ENCODE peak calls at places on chromosome 1, in four cellular contexts. O, C, V and E are unnamed samples.
A peak's percentile ranks its signal among the peaks of the same experiment; 100 is the strongest.

GRCh38 chr1:24594328-24594598 is 38.4 kb downstream of the NCMAP start:
- DNase-seq in O (no peak), C (no peak), V (no peak), E (no peak)

GRCh38 chr1:14871569-14871968 is 273.1 kb downstream of the KAZN start:
- DNase-seq in O (no peak), C (no peak), V (no peak), E (no peak)

GRCh38 chr1:196063307-196063706 is 544.9 kb downstream of the KCNT2 start:
- DNase-seq in O (no peak), C (no peak), V (no peak), E (no peak)

GRCh38 chr1:43340559-43340958 is 2.9 kb downstream of the MPL start:
- DNase-seq in O (no peak), C (no peak), V (no peak), E (no peak)

GRCh38 chr1:198776602-198777029 is 137.8 kb downstream of the PTPRC start:
- DNase-seq in O (peak; percentile 45), C (no peak), V (peak; percentile 54), E (no peak)

GRCh38 chr1:172449585-172450523 is 6.0 kb upstream of the PIGC start:
- DNase-seq in O (peak; percentile 39), C (peak; percentile 71), V (peak; percentile 50), E (peak; percentile 13)

GRCh38 chr1:182408435-182409070 is 8.1 kb upstream of the TEDDM1 start:
- DNase-seq in O (no peak), C (no peak), V (no peak), E (no peak)

GRCh38 chr1:9717193-9718005 is 65.9 kb downstream of the PIK3CD start:
- DNase-seq in O (peak; percentile 63), C (peak; percentile 65), V (peak; percentile 41), E (peak; percentile 95)

GRCh38 chr1:176976771-176977170 is 187.7 kb downstream of the ASTN1 start:
- DNase-seq in O (no peak), C (no peak), V (no peak), E (no peak)

GRCh38 chr1:21217812-21218596 is 41.3 kb upstream of the EIF4G3 start:
- DNase-seq in O (peak; percentile 46), C (peak; percentile 77), V (no peak), E (no peak)

GRCh38 chr1:212488436-212489283 is 55.9 kb downstream of the NENF start:
- DNase-seq in O (peak; percentile 86), C (no peak), V (no peak), E (no peak)

GRCh38 chr1:47852006-47852686 is 145.0 kb downstream of the TRABD2B start:
- DNase-seq in O (no peak), C (no peak), V (no peak), E (no peak)

GRCh38 chr1:154998818-154999650 is 3.6 kb upstream of the ZBTB7B start:
- DNase-seq in O (no peak), C (peak; percentile 78), V (peak; percentile 72), E (peak; percentile 52)

GRCh38 chr1:158095737-158096335 is 84.9 kb upstream of the CD1D start:
- DNase-seq in O (peak; percentile 29), C (peak; percentile 43), V (no peak), E (no peak)

GRCh38 chr1:5847013-5847654 is 145.1 kb downstream of the NPHP4 start:
- DNase-seq in O (no peak), C (no peak), V (no peak), E (no peak)

GRCh38 chr1:61337471-61337870 is 255.1 kb downstream of the NFIA start:
- DNase-seq in O (no peak), C (no peak), V (no peak), E (no peak)

GRCh38 chr1:181028241-181029014 is 5.4 kb upstream of the MR1 start:
- DNase-seq in O (no peak), C (no peak), V (no peak), E (no peak)

GRCh38 chr1:187871177-187871576 is 1042.4 kb downstream of the PLA2G4A start:
- DNase-seq in O (no peak), C (peak; percentile 43), V (no peak), E (no peak)

GRCh38 chr1:67085326-67085725 is 31.4 kb upstream of the SLC35D1 start:
- DNase-seq in O (no peak), C (no peak), V (no peak), E (no peak)

GRCh38 chr1:85372683-85373446 is 92.1 kb downstream of the DDAH1 start:
- DNase-seq in O (no peak), C (no peak), V (no peak), E (no peak)

GRCh38 chr1:65431111-65431705 is 10.7 kb downstream of the LEPR start:
- DNase-seq in O (peak; percentile 21), C (peak; percentile 47), V (no peak), E (peak; percentile 19)

GRCh38 chr1:54027848-54028247 is 9.9 kb upstream of the LDLRAD1 start:
- DNase-seq in O (no peak), C (peak; percentile 41), V (peak; percentile 23), E (no peak)

GRCh38 chr1:234960722-234961467 is 167.7 kb downstream of the TOMM20 start:
- DNase-seq in O (no peak), C (no peak), V (no peak), E (no peak)

GRCh38 chr1:174174461-174175329 is 15.4 kb downstream of the RABGAP1L start:
- DNase-seq in O (no peak), C (no peak), V (no peak), E (no peak)

GRCh38 chr1:55592122-55592521 is 377.0 kb upstream of the USP24 start:
- DNase-seq in O (no peak), C (no peak), V (no peak), E (no peak)

GRCh38 chr1:28966617-28967016 is 52.2 kb downstream of the EPB41 start:
- DNase-seq in O (no peak), C (no peak), V (no peak), E (no peak)

GRCh38 chr1:17542696-17543095 is 3.2 kb downstream of the ARHGEF10L start:
- DNase-seq in O (no peak), C (no peak), V (no peak), E (no peak)

GRCh38 chr1:93056214-93056613 is 22.9 kb upstream of the MTF2 start:
- DNase-seq in O (no peak), C (no peak), V (no peak), E (no peak)

GRCh38 chr1:244953865-244954264 is 89.5 kb upstream of the HNRNPU start:
- DNase-seq in O (no peak), C (no peak), V (no peak), E (no peak)
- H3K4me3 ChIP-seq in O (no peak overlapping the region), C (no peak overlapping the region), V (peak overlapping the region; percentile 39), E (no peak overlapping the region)

GRCh38 chr1:31662463-31662862 is 17.8 kb upstream of the PEF1 start:
- DNase-seq in O (no peak), C (no peak), V (no peak), E (no peak)

GRCh38 chr1:31659889-31660288 is 15.2 kb upstream of the PEF1 start:
- DNase-seq in O (no peak), C (no peak), V (no peak), E (no peak)

GRCh38 chr1:31660871-31661455 is 16.3 kb upstream of the PEF1 start:
- DNase-seq in O (no peak), C (no peak), V (no peak), E (no peak)

GRCh38 chr1:31663622-31664452 is 19.2 kb upstream of the PEF1 start:
- DNase-seq in O (peak; percentile 75), C (peak; percentile 93), V (peak; percentile 58), E (peak; percentile 52)

GRCh38 chr1:31661856-31662255 is 17.2 kb upstream of the PEF1 start:
- DNase-seq in O (no peak), C (no peak), V (no peak), E (no peak)
- H3K4me1 ChIP-seq in O (no peaks in the 10 kb centered on the region), C (peaks cover 14% of the 10 kb centered on the region), V (peaks cover 11% of the 10 kb centered on the region), E (no peaks in the 10 kb centered on the region)

GRCh38 chr1:26134466-26134865 is 22.8 kb downstream of the PDIK1L start:
- DNase-seq in O (no peak), C (no peak), V (no peak), E (no peak)

GRCh38 chr1:26132825-26133167 is 21.2 kb downstream of the PDIK1L start:
- DNase-seq in O (no peak), C (no peak), V (no peak), E (no peak)

GRCh38 chr1:26130695-26131094 is 19.1 kb downstream of the PDIK1L start:
- DNase-seq in O (no peak), C (no peak), V (no peak), E (no peak)

GRCh38 chr1:26129778-26130177 is 18.2 kb downstream of the PDIK1L start:
- DNase-seq in O (no peak), C (no peak), V (no peak), E (no peak)

DNA sequence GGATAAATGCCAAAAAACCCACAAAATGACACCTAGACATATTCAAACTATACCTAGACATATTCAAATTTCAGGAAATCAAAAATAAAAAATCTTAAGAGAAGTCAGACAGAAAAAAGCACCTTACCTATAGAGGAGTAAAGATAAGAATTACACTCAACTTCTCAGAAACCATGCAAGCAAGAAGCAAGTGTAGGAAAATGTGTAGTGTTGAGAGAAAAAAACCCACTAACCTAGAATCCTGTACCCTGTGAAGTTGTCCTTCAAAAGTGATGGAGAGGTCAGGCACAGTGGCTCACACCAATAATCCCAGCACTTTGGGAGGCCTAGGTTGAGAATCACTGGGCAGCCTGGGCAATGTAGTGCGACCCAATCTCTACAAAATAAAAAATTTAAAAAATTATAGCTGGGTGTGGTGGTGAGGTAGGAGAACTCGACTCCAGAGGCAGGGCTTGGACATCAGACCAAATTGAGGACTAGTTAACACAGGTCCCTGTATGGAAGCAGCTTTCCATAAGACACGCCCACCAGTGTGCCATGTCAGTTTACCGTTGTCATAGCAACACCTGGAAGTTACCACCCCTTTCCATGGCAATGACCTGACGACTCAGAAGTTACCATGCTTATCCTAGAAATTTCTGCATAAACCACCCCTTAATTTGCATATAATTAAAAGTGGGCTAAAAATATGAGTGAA is 20.7 kb downstream of the PDIK1L start:
- DNase-seq in O (no peak), C (no peak), V (no peak), E (no peak)
- H3K36me3 ChIP-seq in O (no peaks in the 10 kb centered on the region), C (no peaks in the 10 kb centered on the region), V (no peaks in the 10 kb centered on the region), E (no peaks in the 10 kb centered on the region)

GRCh38 chr1:50879137-50879536 is 80.9 kb downstream of the FAF1 start:
- DNase-seq in O (no peak), C (no peak), V (no peak), E (no peak)

GRCh38 chr1:50878434-50878833 is 81.6 kb downstream of the FAF1 start:
- DNase-seq in O (no peak), C (no peak), V (no peak), E (no peak)

GRCh38 chr1:50873458-50874187 is 86.4 kb downstream of the FAF1 start:
- DNase-seq in O (peak; percentile 19), C (peak; percentile 10), V (peak; percentile 26), E (peak; percentile 43)
- H3K4me3 ChIP-seq in O (no peak overlapping the region), C (no peak overlapping the region), V (peak overlapping the region; percentile 30), E (no peak overlapping the region)